ENCODE peak calls at places on chromosomes 11 and 22, in eight cellular contexts. One of them, this sample, is unnamed.

GRCh38 chr22:22519591-22519990 is 479 bp downstream of the ZNF280A start:
- DNase-seq in amygdala: no peak
- DNase-seq in lower leg skin: peak; percentile 23
- DNase-seq in iris pigment epithelial cell: no peak
- DNase-seq in NCI-H510A treated with DMSO at 0.1 percent for 48 hours: no peak
- DNase-seq in AG20443: no peak
- DNase-seq in head of caudate nucleus: no peak
- DNase-seq in CD8-positive, alpha-beta T cell: no peak
- DNase-seq in this sample: no peak

GRCh38 chr11:68266936-68267880 is 4.6 kb downstream of the C11orf24 start:
- DNase-seq in lower leg skin: peak; percentile 48
- DNase-seq in iris pigment epithelial cell: peak; percentile 47
- DNase-seq in NCI-H510A treated with DMSO at 0.1 percent for 48 hours: no peak
- DNase-seq in head of caudate nucleus: no peak
- DNase-seq in CD8-positive, alpha-beta T cell: no peak
- DNase-seq in amygdala: no peak
- DNase-seq in AG20443: no peak
- DNase-seq in this sample: no peak

GRCh38 chr11:109426442-109426841 is 4.5 kb downstream of the C11orf87 start:
- DNase-seq in amygdala: no peak
- DNase-seq in lower leg skin: no peak
- DNase-seq in head of caudate nucleus: no peak
- DNase-seq in NCI-H510A treated with DMSO at 0.1 percent for 48 hours: peak; percentile 9
- DNase-seq in AG20443: no peak
- DNase-seq in CD8-positive, alpha-beta T cell: no peak
- DNase-seq in iris pigment epithelial cell: peak; percentile 11
- DNase-seq in this sample: no peak

GRCh38 chr11:68343761-68344256 is 31.4 kb downstream of the LRP5 start:
- DNase-seq in head of caudate nucleus: no peak
- DNase-seq in iris pigment epithelial cell: no peak
- DNase-seq in NCI-H510A treated with DMSO at 0.1 percent for 48 hours: peak; percentile 67
- DNase-seq in AG20443: no peak
- DNase-seq in CD8-positive, alpha-beta T cell: no peak
- DNase-seq in amygdala: no peak
- DNase-seq in lower leg skin: no peak
- DNase-seq in this sample: no peak

GRCh38 chr11:69854719-69855118 is 35.5 kb upstream of the FGF3 start:
- DNase-seq in AG20443: no peak
- DNase-seq in iris pigment epithelial cell: peak; percentile 76
- DNase-seq in NCI-H510A treated with DMSO at 0.1 percent for 48 hours: no peak
- DNase-seq in CD8-positive, alpha-beta T cell: no peak
- DNase-seq in head of caudate nucleus: no peak
- DNase-seq in amygdala: no peak
- DNase-seq in lower leg skin: peak; percentile 3
- DNase-seq in this sample: no peak

GRCh38 chr22:33579448-33580093 is 340.7 kb downstream of the LARGE1 start:
- DNase-seq in NCI-H510A treated with DMSO at 0.1 percent for 48 hours: peak; percentile 20
- DNase-seq in CD8-positive, alpha-beta T cell: no peak
- DNase-seq in amygdala: no peak
- DNase-seq in AG20443: peak; percentile 83
- DNase-seq in head of caudate nucleus: peak; percentile 64
- DNase-seq in iris pigment epithelial cell: peak; percentile 7
- DNase-seq in lower leg skin: peak; percentile 82
- DNase-seq in this sample: peak; percentile 62

GRCh38 chr11:46603704-46604308 is 10.0 kb upstream of the AMBRA1 start:
- DNase-seq in lower leg skin: no peak
- DNase-seq in CD8-positive, alpha-beta T cell: no peak
- DNase-seq in head of caudate nucleus: no peak
- DNase-seq in AG20443: no peak
- DNase-seq in NCI-H510A treated with DMSO at 0.1 percent for 48 hours: no peak
- DNase-seq in iris pigment epithelial cell: no peak
- DNase-seq in amygdala: no peak
- DNase-seq in this sample: no peak

GRCh38 chr11:22512457-22512856 is 113.2 kb downstream of the FANCF start:
- DNase-seq in amygdala: no peak
- DNase-seq in head of caudate nucleus: no peak
- DNase-seq in lower leg skin: no peak
- DNase-seq in NCI-H510A treated with DMSO at 0.1 percent for 48 hours: no peak
- DNase-seq in CD8-positive, alpha-beta T cell: no peak
- DNase-seq in iris pigment epithelial cell: no peak
- DNase-seq in AG20443: no peak
- DNase-seq in this sample: no peak

GRCh38 chr11:74319139-74319538 is 7.7 kb upstream of the P4HA3 start:
- DNase-seq in amygdala: no peak
- DNase-seq in AG20443: peak; percentile 72
- DNase-seq in iris pigment epithelial cell: peak; percentile 96
- DNase-seq in lower leg skin: no peak
- DNase-seq in NCI-H510A treated with DMSO at 0.1 percent for 48 hours: no peak
- DNase-seq in CD8-positive, alpha-beta T cell: no peak
- DNase-seq in head of caudate nucleus: no peak
- DNase-seq in this sample: no peak

GRCh38 chr11:81658722-81659121 is 1074.9 kb downstream of the FAM181B start:
- DNase-seq in iris pigment epithelial cell: peak; percentile 14
- DNase-seq in AG20443: no peak
- DNase-seq in amygdala: no peak
- DNase-seq in lower leg skin: no peak
- DNase-seq in NCI-H510A treated with DMSO at 0.1 percent for 48 hours: no peak
- DNase-seq in CD8-positive, alpha-beta T cell: no peak
- DNase-seq in head of caudate nucleus: no peak
- DNase-seq in this sample: no peak

This sample was measured in nucleus accumbens.